ENCODE peak calls at places on chromosome 20, in nine cellular contexts. One of them, this sample, is unnamed.

GRCh38 chr20:17654649-17655285 is 27.3 kb downstream of the RRBP1 start:
- DNase-seq in HCT116: no peak
- DNase-seq in GM23338: peak
- DNase-seq in PC-3: peak
- DNase-seq in bronchial epithelial cell: peak
- DNase-seq in Peyer's patch: peak
- DNase-seq in fibroblast of lung: peak
- DNase-seq in IMR-90: peak
- DNase-seq in Panc1: no peak
- DNase-seq in this sample: peak

GRCh38 chr20:49404461-49404860 is 78.0 kb downstream of the KCNB1 start:
- DNase-seq in HCT116: no peak
- DNase-seq in GM23338: no peak
- DNase-seq in PC-3: no peak
- DNase-seq in bronchial epithelial cell: no peak
- DNase-seq in Peyer's patch: no peak
- DNase-seq in fibroblast of lung: no peak
- DNase-seq in IMR-90: no peak
- DNase-seq in Panc1: no peak
- DNase-seq in this sample: no peak

GRCh38 chr20:53216856-53217576 is 244.9 kb downstream of the TSHZ2 start:
- DNase-seq in HCT116: peak
- DNase-seq in GM23338: peak
- DNase-seq in PC-3: peak
- DNase-seq in bronchial epithelial cell: peak
- DNase-seq in Peyer's patch: peak
- DNase-seq in fibroblast of lung: peak
- DNase-seq in IMR-90: no peak
- DNase-seq in Panc1: peak
- DNase-seq in this sample: peak

GRCh38 chr20:11891081-11891826 is 26.4 kb upstream of the BTBD3 start:
- DNase-seq in HCT116: no peak
- DNase-seq in GM23338: peak
- DNase-seq in PC-3: peak
- DNase-seq in bronchial epithelial cell: no peak
- DNase-seq in Peyer's patch: no peak
- DNase-seq in fibroblast of lung: peak
- DNase-seq in IMR-90: peak
- DNase-seq in Panc1: no peak
- DNase-seq in this sample: peak

GRCh38 chr20:47330933-47331708 is 25.4 kb downstream of the ZMYND8 start:
- DNase-seq in HCT116: peak
- DNase-seq in GM23338: no peak
- DNase-seq in PC-3: peak
- DNase-seq in bronchial epithelial cell: peak
- DNase-seq in Peyer's patch: no peak
- DNase-seq in fibroblast of lung: peak
- DNase-seq in IMR-90: peak
- DNase-seq in Panc1: peak
- DNase-seq in this sample: no peak

GRCh38 chr20:8156603-8157079 is 24.6 kb downstream of the PLCB1 start:
- DNase-seq in HCT116: peak
- DNase-seq in GM23338: no peak
- DNase-seq in PC-3: peak
- DNase-seq in bronchial epithelial cell: peak
- DNase-seq in Peyer's patch: no peak
- DNase-seq in fibroblast of lung: peak
- DNase-seq in IMR-90: peak
- DNase-seq in Panc1: no peak
- DNase-seq in this sample: no peak

GRCh38 chr20:12152996-12153395 is 235.3 kb downstream of the BTBD3 start:
- DNase-seq in HCT116: no peak
- DNase-seq in GM23338: no peak
- DNase-seq in PC-3: peak
- DNase-seq in bronchial epithelial cell: peak
- DNase-seq in Peyer's patch: no peak
- DNase-seq in fibroblast of lung: peak
- DNase-seq in IMR-90: peak
- DNase-seq in Panc1: no peak
- DNase-seq in this sample: no peak

GRCh38 chr20:61125076-61125475 is 127.0 kb upstream of the CDH4 start:
- DNase-seq in HCT116: no peak
- DNase-seq in GM23338: no peak
- DNase-seq in PC-3: no peak
- DNase-seq in bronchial epithelial cell: no peak
- DNase-seq in Peyer's patch: no peak
- DNase-seq in fibroblast of lung: no peak
- DNase-seq in IMR-90: no peak
- DNase-seq in Panc1: no peak
- DNase-seq in this sample: no peak

GRCh38 chr20:45991616-45992015 is 17.1 kb upstream of the MMP9 start:
- DNase-seq in HCT116: no peak
- DNase-seq in GM23338: no peak
- DNase-seq in PC-3: no peak
- DNase-seq in bronchial epithelial cell: no peak
- DNase-seq in Peyer's patch: no peak
- DNase-seq in fibroblast of lung: no peak
- DNase-seq in IMR-90: no peak
- DNase-seq in Panc1: no peak
- DNase-seq in this sample: peak

GRCh38 chr20:60586417-60587105 is 628.3 kb downstream of the CDH26 start:
- DNase-seq in HCT116: no peak
- DNase-seq in GM23338: no peak
- DNase-seq in PC-3: no peak
- DNase-seq in bronchial epithelial cell: no peak
- DNase-seq in Peyer's patch: no peak
- DNase-seq in fibroblast of lung: no peak
- DNase-seq in IMR-90: no peak
- DNase-seq in Panc1: no peak
- DNase-seq in this sample: no peak

GRCh38 chr20:45432294-45432693 is 16.4 kb downstream of the PIGT start:
- DNase-seq in HCT116: no peak
- DNase-seq in GM23338: no peak
- DNase-seq in PC-3: no peak
- DNase-seq in bronchial epithelial cell: no peak
- DNase-seq in Peyer's patch: peak
- DNase-seq in fibroblast of lung: no peak
- DNase-seq in IMR-90: no peak
- DNase-seq in Panc1: no peak
- DNase-seq in this sample: no peak

GRCh38 chr20:62159835-62160234 is 16.3 kb downstream of the SS18L1 start:
- DNase-seq in HCT116: peak
- DNase-seq in GM23338: no peak
- DNase-seq in PC-3: peak
- DNase-seq in bronchial epithelial cell: peak
- DNase-seq in Peyer's patch: no peak
- DNase-seq in fibroblast of lung: no peak
- DNase-seq in IMR-90: peak
- DNase-seq in Panc1: no peak
- DNase-seq in this sample: peak

GRCh38 chr20:16236589-16237241 is 336.5 kb downstream of the KIF16B start:
- DNase-seq in HCT116: no peak
- DNase-seq in GM23338: no peak
- DNase-seq in PC-3: no peak
- DNase-seq in bronchial epithelial cell: no peak
- DNase-seq in Peyer's patch: no peak
- DNase-seq in fibroblast of lung: no peak
- DNase-seq in IMR-90: no peak
- DNase-seq in Panc1: no peak
- DNase-seq in this sample: no peak

GRCh38 chr20:32743237-32744112 is at the start of gene COMMD7:
- DNase-seq in HCT116: no peak
- DNase-seq in GM23338: peak
- DNase-seq in PC-3: peak
- DNase-seq in bronchial epithelial cell: peak
- DNase-seq in Peyer's patch: peak
- DNase-seq in fibroblast of lung: peak
- DNase-seq in IMR-90: peak
- DNase-seq in Panc1: no peak
- DNase-seq in this sample: peak

GRCh38 chr20:50815162-50815989 is 20.5 kb downstream of the BCAS4 start:
- DNase-seq in HCT116: no peak
- DNase-seq in GM23338: no peak
- DNase-seq in PC-3: peak
- DNase-seq in bronchial epithelial cell: peak
- DNase-seq in Peyer's patch: peak
- DNase-seq in fibroblast of lung: peak
- DNase-seq in IMR-90: peak
- DNase-seq in Panc1: no peak
- DNase-seq in this sample: no peak

GRCh38 chr20:58202039-58202438 is 26.4 kb downstream of the ANKRD60 start:
- DNase-seq in HCT116: no peak
- DNase-seq in GM23338: no peak
- DNase-seq in PC-3: peak
- DNase-seq in bronchial epithelial cell: no peak
- DNase-seq in Peyer's patch: no peak
- DNase-seq in fibroblast of lung: no peak
- DNase-seq in IMR-90: no peak
- DNase-seq in Panc1: no peak
- DNase-seq in this sample: no peak
- H3K4me3 ChIP-seq in HCT116: no peak
- H3K4me3 ChIP-seq in GM23338: no peak
- H3K4me3 ChIP-seq in PC-3: no peak
- H3K4me3 ChIP-seq in bronchial epithelial cell: no peak
- H3K4me3 ChIP-seq in Peyer's patch: no peak
- H3K4me3 ChIP-seq in fibroblast of lung: no peak
- H3K4me3 ChIP-seq in IMR-90: no peak
- H3K4me3 ChIP-seq in Panc1: no peak
- H3K4me3 ChIP-seq in this sample: no peak

GRCh38 chr20:39879296-39879695 is 809.7 kb downstream of the MAFB start:
- DNase-seq in HCT116: no peak
- DNase-seq in GM23338: no peak
- DNase-seq in PC-3: no peak
- DNase-seq in bronchial epithelial cell: peak
- DNase-seq in Peyer's patch: no peak
- DNase-seq in fibroblast of lung: no peak
- DNase-seq in IMR-90: no peak
- DNase-seq in Panc1: no peak
- DNase-seq in this sample: no peak

GRCh38 chr20:39878809-39879208 is 810.2 kb downstream of the MAFB start:
- DNase-seq in HCT116: no peak
- DNase-seq in GM23338: no peak
- DNase-seq in PC-3: no peak
- DNase-seq in bronchial epithelial cell: peak
- DNase-seq in Peyer's patch: no peak
- DNase-seq in fibroblast of lung: no peak
- DNase-seq in IMR-90: no peak
- DNase-seq in Panc1: no peak
- DNase-seq in this sample: no peak

GRCh38 chr20:39877792-39878191 is 811.2 kb downstream of the MAFB start:
- DNase-seq in HCT116: no peak
- DNase-seq in GM23338: no peak
- DNase-seq in PC-3: no peak
- DNase-seq in bronchial epithelial cell: no peak
- DNase-seq in Peyer's patch: no peak
- DNase-seq in fibroblast of lung: no peak
- DNase-seq in IMR-90: no peak
- DNase-seq in Panc1: no peak
- DNase-seq in this sample: no peak

GRCh38 chr20:39878321-39878720 is 810.7 kb downstream of the MAFB start:
- DNase-seq in HCT116: no peak
- DNase-seq in GM23338: no peak
- DNase-seq in PC-3: no peak
- DNase-seq in bronchial epithelial cell: no peak
- DNase-seq in Peyer's patch: no peak
- DNase-seq in fibroblast of lung: no peak
- DNase-seq in IMR-90: no peak
- DNase-seq in Panc1: no peak
- DNase-seq in this sample: no peak

GRCh38 chr20:39880890-39881289 is 808.1 kb downstream of the MAFB start:
- DNase-seq in HCT116: no peak
- DNase-seq in GM23338: peak
- DNase-seq in PC-3: no peak
- DNase-seq in bronchial epithelial cell: peak
- DNase-seq in Peyer's patch: no peak
- DNase-seq in fibroblast of lung: no peak
- DNase-seq in IMR-90: no peak
- DNase-seq in Panc1: no peak
- DNase-seq in this sample: no peak
- TF ChIP-seq CTCF in HCT116: no peak
- TF ChIP-seq CTCF in GM23338: peak
- TF ChIP-seq CTCF in PC-3: no peak
- TF ChIP-seq CTCF in bronchial epithelial cell: peak
- TF ChIP-seq CTCF in Peyer's patch: peak
- TF ChIP-seq CTCF in fibroblast of lung: no peak
- TF ChIP-seq CTCF in IMR-90: no peak
- TF ChIP-seq CTCF in Panc1: no peak
- TF ChIP-seq CTCF in this sample: peak

GRCh38 chr20:25215521-25215920 is 20.0 kb downstream of the ENTPD6 start:
- DNase-seq in HCT116: no peak
- DNase-seq in GM23338: no peak
- DNase-seq in PC-3: no peak
- DNase-seq in bronchial epithelial cell: no peak
- DNase-seq in Peyer's patch: no peak
- DNase-seq in fibroblast of lung: no peak
- DNase-seq in IMR-90: no peak
- DNase-seq in Panc1: no peak
- DNase-seq in this sample: no peak
- H3K4me3 ChIP-seq in HCT116: no peak
- H3K4me3 ChIP-seq in GM23338: no peak
- H3K4me3 ChIP-seq in PC-3: no peak
- H3K4me3 ChIP-seq in bronchial epithelial cell: no peak
- H3K4me3 ChIP-seq in Peyer's patch: no peak
- H3K4me3 ChIP-seq in fibroblast of lung: no peak
- H3K4me3 ChIP-seq in IMR-90: no peak
- H3K4me3 ChIP-seq in Panc1: no peak
- H3K4me3 ChIP-seq in this sample: no peak

GRCh38 chr20:43514062-43514971 is 6.8 kb downstream of the L3MBTL1 start:
- DNase-seq in HCT116: peak
- DNase-seq in GM23338: peak
- DNase-seq in PC-3: peak
- DNase-seq in bronchial epithelial cell: peak
- DNase-seq in Peyer's patch: peak
- DNase-seq in fibroblast of lung: peak
- DNase-seq in IMR-90: peak
- DNase-seq in Panc1: peak
- DNase-seq in this sample: peak
- TF ChIP-seq CTCF in HCT116: no peak
- TF ChIP-seq CTCF in GM23338: peak
- TF ChIP-seq CTCF in PC-3: peak
- TF ChIP-seq CTCF in bronchial epithelial cell: peak
- TF ChIP-seq CTCF in Peyer's patch: peak
- TF ChIP-seq CTCF in fibroblast of lung: peak
- TF ChIP-seq CTCF in IMR-90: peak
- TF ChIP-seq CTCF in Panc1: peak
- TF ChIP-seq CTCF in this sample: peak

GRCh38 chr20:37902504-37903313 is at the start of gene VSTM2L:
- DNase-seq in HCT116: no peak
- DNase-seq in GM23338: peak
- DNase-seq in PC-3: peak
- DNase-seq in bronchial epithelial cell: peak
- DNase-seq in Peyer's patch: no peak
- DNase-seq in fibroblast of lung: peak
- DNase-seq in IMR-90: peak
- DNase-seq in Panc1: no peak
- DNase-seq in this sample: peak
- H3K4me3 ChIP-seq in HCT116: no peak
- H3K4me3 ChIP-seq in GM23338: peak
- H3K4me3 ChIP-seq in PC-3: peak
- H3K4me3 ChIP-seq in bronchial epithelial cell: peak
- H3K4me3 ChIP-seq in Peyer's patch: peak
- H3K4me3 ChIP-seq in fibroblast of lung: peak
- H3K4me3 ChIP-seq in IMR-90: peak
- H3K4me3 ChIP-seq in Panc1: peak
- H3K4me3 ChIP-seq in this sample: peak

This sample was measured in Caco-2.